ENCODE peak calls at places on chromosomes 16 and 17, in six cellular contexts. One of them, this sample, is unnamed.

GRCh38 chr16:67641779-67642708 is 2.9 kb upstream of the CARMIL2 start:
- DNase-seq in NCI-H1092 treated with DMSO at 0.1 percent for 48 hours: peak; percentile 86
- DNase-seq in stimulated activated CD8-positive, alpha-beta memory T cell treated with anti-CD3 and anti-CD28 coated beads, Interleukin-4, amount 100 ng/mL, for 48 hours: no peak
- DNase-seq in AG20443: peak; percentile 67
- DNase-seq in Calu3: no peak
- DNase-seq in NCI-H1048: no peak
- DNase-seq in this sample: no peak

GRCh38 chr16:70529051-70529777 is 5.6 kb downstream of the SF3B3 start:
- DNase-seq in NCI-H1092 treated with DMSO at 0.1 percent for 48 hours: no peak
- DNase-seq in stimulated activated CD8-positive, alpha-beta memory T cell treated with anti-CD3 and anti-CD28 coated beads, Interleukin-4, amount 100 ng/mL, for 48 hours: no peak
- DNase-seq in AG20443: peak; percentile 71
- DNase-seq in Calu3: peak; percentile 9
- DNase-seq in NCI-H1048: no peak
- DNase-seq in this sample: no peak

GRCh38 chr16:13697013-13697412 is 222.9 kb upstream of the ERCC4 start:
- DNase-seq in NCI-H1092 treated with DMSO at 0.1 percent for 48 hours: no peak
- DNase-seq in stimulated activated CD8-positive, alpha-beta memory T cell treated with anti-CD3 and anti-CD28 coated beads, Interleukin-4, amount 100 ng/mL, for 48 hours: no peak
- DNase-seq in AG20443: no peak
- DNase-seq in Calu3: no peak
- DNase-seq in NCI-H1048: no peak
- DNase-seq in this sample: no peak

GRCh38 chr17:34727601-34728000 is 148.2 kb downstream of the TMEM132E start:
- DNase-seq in NCI-H1092 treated with DMSO at 0.1 percent for 48 hours: no peak
- DNase-seq in stimulated activated CD8-positive, alpha-beta memory T cell treated with anti-CD3 and anti-CD28 coated beads, Interleukin-4, amount 100 ng/mL, for 48 hours: no peak
- DNase-seq in AG20443: no peak
- DNase-seq in Calu3: no peak
- DNase-seq in NCI-H1048: no peak
- DNase-seq in this sample: no peak

GRCh38 chr16:46765050-46765449 is 16.9 kb upstream of the MYLK3 start:
- DNase-seq in NCI-H1092 treated with DMSO at 0.1 percent for 48 hours: no peak
- DNase-seq in stimulated activated CD8-positive, alpha-beta memory T cell treated with anti-CD3 and anti-CD28 coated beads, Interleukin-4, amount 100 ng/mL, for 48 hours: no peak
- DNase-seq in AG20443: peak; percentile 69
- DNase-seq in Calu3: no peak
- DNase-seq in NCI-H1048: no peak
- DNase-seq in this sample: no peak

GRCh38 chr17:49382556-49382955 is 20.5 kb upstream of the ZNF652 start:
- DNase-seq in NCI-H1092 treated with DMSO at 0.1 percent for 48 hours: no peak
- DNase-seq in stimulated activated CD8-positive, alpha-beta memory T cell treated with anti-CD3 and anti-CD28 coated beads, Interleukin-4, amount 100 ng/mL, for 48 hours: no peak
- DNase-seq in AG20443: no peak
- DNase-seq in Calu3: no peak
- DNase-seq in NCI-H1048: no peak
- DNase-seq in this sample: no peak

GRCh38 chr16:65789148-65789545 is 577.3 kb upstream of the CDH5 start:
- DNase-seq in NCI-H1092 treated with DMSO at 0.1 percent for 48 hours: no peak
- DNase-seq in stimulated activated CD8-positive, alpha-beta memory T cell treated with anti-CD3 and anti-CD28 coated beads, Interleukin-4, amount 100 ng/mL, for 48 hours: no peak
- DNase-seq in AG20443: no peak
- DNase-seq in Calu3: no peak
- DNase-seq in NCI-H1048: no peak
- DNase-seq in this sample: no peak

GRCh38 chr16:822909-823297 is 22.4 kb upstream of the GNG13 start:
- DNase-seq in NCI-H1092 treated with DMSO at 0.1 percent for 48 hours: no peak
- DNase-seq in stimulated activated CD8-positive, alpha-beta memory T cell treated with anti-CD3 and anti-CD28 coated beads, Interleukin-4, amount 100 ng/mL, for 48 hours: no peak
- DNase-seq in AG20443: no peak
- DNase-seq in Calu3: no peak
- DNase-seq in NCI-H1048: no peak
- DNase-seq in this sample: no peak

GRCh38 chr17:42891539-42892152 is 9.0 kb upstream of the G6PC1 start:
- DNase-seq in NCI-H1092 treated with DMSO at 0.1 percent for 48 hours: peak; percentile 28
- DNase-seq in stimulated activated CD8-positive, alpha-beta memory T cell treated with anti-CD3 and anti-CD28 coated beads, Interleukin-4, amount 100 ng/mL, for 48 hours: no peak
- DNase-seq in AG20443: peak; percentile 73
- DNase-seq in Calu3: no peak
- DNase-seq in NCI-H1048: no peak
- DNase-seq in this sample: no peak

GRCh38 chr17:39757931-39758873 is 20.5 kb downstream of the GRB7 start:
- DNase-seq in NCI-H1092 treated with DMSO at 0.1 percent for 48 hours: no peak
- DNase-seq in stimulated activated CD8-positive, alpha-beta memory T cell treated with anti-CD3 and anti-CD28 coated beads, Interleukin-4, amount 100 ng/mL, for 48 hours: peak; percentile 78
- DNase-seq in AG20443: no peak
- DNase-seq in Calu3: no peak
- DNase-seq in NCI-H1048: no peak
- DNase-seq in this sample: no peak

GRCh38 chr16:58472827-58473226 is 27.1 kb upstream of the NDRG4 start:
- DNase-seq in NCI-H1092 treated with DMSO at 0.1 percent for 48 hours: no peak
- DNase-seq in stimulated activated CD8-positive, alpha-beta memory T cell treated with anti-CD3 and anti-CD28 coated beads, Interleukin-4, amount 100 ng/mL, for 48 hours: no peak
- DNase-seq in AG20443: no peak
- DNase-seq in Calu3: no peak
- DNase-seq in NCI-H1048: no peak
- DNase-seq in this sample: no peak

GRCh38 chr17:16934836-16935235 is 37.1 kb downstream of the TNFRSF13B start:
- DNase-seq in NCI-H1092 treated with DMSO at 0.1 percent for 48 hours: no peak
- DNase-seq in stimulated activated CD8-positive, alpha-beta memory T cell treated with anti-CD3 and anti-CD28 coated beads, Interleukin-4, amount 100 ng/mL, for 48 hours: no peak
- DNase-seq in AG20443: no peak
- DNase-seq in Calu3: no peak
- DNase-seq in NCI-H1048: no peak
- DNase-seq in this sample: no peak

GRCh38 chr16:7086842-7087616 is 245.6 kb upstream of the RBFOX1 start:
- DNase-seq in NCI-H1092 treated with DMSO at 0.1 percent for 48 hours: peak; percentile 7
- DNase-seq in stimulated activated CD8-positive, alpha-beta memory T cell treated with anti-CD3 and anti-CD28 coated beads, Interleukin-4, amount 100 ng/mL, for 48 hours: no peak
- DNase-seq in AG20443: no peak
- DNase-seq in Calu3: peak; percentile 2
- DNase-seq in NCI-H1048: no peak
- DNase-seq in this sample: peak; percentile 18

GRCh38 chr17:81399481-81400153 is 4.4 kb downstream of the BAHCC1 start:
- DNase-seq in NCI-H1092 treated with DMSO at 0.1 percent for 48 hours: no peak
- DNase-seq in stimulated activated CD8-positive, alpha-beta memory T cell treated with anti-CD3 and anti-CD28 coated beads, Interleukin-4, amount 100 ng/mL, for 48 hours: no peak
- DNase-seq in AG20443: no peak
- DNase-seq in Calu3: no peak
- DNase-seq in NCI-H1048: no peak
- DNase-seq in this sample: no peak

GRCh38 chr17:64178011-64178825 is 48.3 kb upstream of the ERN1 start:
- DNase-seq in NCI-H1092 treated with DMSO at 0.1 percent for 48 hours: no peak
- DNase-seq in stimulated activated CD8-positive, alpha-beta memory T cell treated with anti-CD3 and anti-CD28 coated beads, Interleukin-4, amount 100 ng/mL, for 48 hours: no peak
- DNase-seq in AG20443: no peak
- DNase-seq in Calu3: no peak
- DNase-seq in NCI-H1048: no peak
- DNase-seq in this sample: no peak

GRCh38 chr16:84374160-84374489 is 5.8 kb downstream of the ATP2C2 start:
- DNase-seq in NCI-H1092 treated with DMSO at 0.1 percent for 48 hours: no peak
- DNase-seq in stimulated activated CD8-positive, alpha-beta memory T cell treated with anti-CD3 and anti-CD28 coated beads, Interleukin-4, amount 100 ng/mL, for 48 hours: no peak
- DNase-seq in AG20443: no peak
- DNase-seq in Calu3: no peak
- DNase-seq in NCI-H1048: no peak
- DNase-seq in this sample: no peak

GRCh38 chr17:40560592-40561293 is 4.5 kb downstream of the CCR7 start:
- DNase-seq in NCI-H1092 treated with DMSO at 0.1 percent for 48 hours: no peak
- DNase-seq in stimulated activated CD8-positive, alpha-beta memory T cell treated with anti-CD3 and anti-CD28 coated beads, Interleukin-4, amount 100 ng/mL, for 48 hours: peak; percentile 83
- DNase-seq in AG20443: no peak
- DNase-seq in Calu3: peak; percentile 49
- DNase-seq in NCI-H1048: no peak
- DNase-seq in this sample: peak; percentile 22

GRCh38 chr17:50080827-50081226 is 14.3 kb upstream of the PDK2 start:
- DNase-seq in NCI-H1092 treated with DMSO at 0.1 percent for 48 hours: no peak
- DNase-seq in stimulated activated CD8-positive, alpha-beta memory T cell treated with anti-CD3 and anti-CD28 coated beads, Interleukin-4, amount 100 ng/mL, for 48 hours: no peak
- DNase-seq in AG20443: no peak
- DNase-seq in Calu3: no peak
- DNase-seq in NCI-H1048: no peak
- DNase-seq in this sample: no peak

GRCh38 chr16:46916980-46917379 is 32.8 kb downstream of the GPT2 start:
- DNase-seq in NCI-H1092 treated with DMSO at 0.1 percent for 48 hours: no peak
- DNase-seq in stimulated activated CD8-positive, alpha-beta memory T cell treated with anti-CD3 and anti-CD28 coated beads, Interleukin-4, amount 100 ng/mL, for 48 hours: no peak
- DNase-seq in AG20443: peak; percentile 41
- DNase-seq in Calu3: no peak
- DNase-seq in NCI-H1048: no peak
- DNase-seq in this sample: no peak

GRCh38 chr16:23302045-23302956 is at the start of gene SCNN1B:
- DNase-seq in NCI-H1092 treated with DMSO at 0.1 percent for 48 hours: no peak
- DNase-seq in stimulated activated CD8-positive, alpha-beta memory T cell treated with anti-CD3 and anti-CD28 coated beads, Interleukin-4, amount 100 ng/mL, for 48 hours: peak; percentile 24
- DNase-seq in AG20443: no peak
- DNase-seq in Calu3: peak; percentile 21
- DNase-seq in NCI-H1048: no peak
- DNase-seq in this sample: peak; percentile 66